ENCODE peak calls at places on chromosomes 3 and 15, in ten cellular contexts. One of them, this sample, is unnamed.

GRCh38 chr15:81492303-81492702 is 118.3 kb upstream of the TMC3 start:
- DNase-seq in spleen: no peak
- DNase-seq in adrenal gland: no peak
- DNase-seq in transverse colon: no peak
- DNase-seq in K562: no peak
- DNase-seq in sigmoid colon: no peak
- DNase-seq in HCT116: no peak
- DNase-seq in ovary: no peak
- DNase-seq in right lobe of liver: no peak
- DNase-seq in esophagus muscularis mucosa: no peak
- DNase-seq in this sample: no peak

GRCh38 chr3:55668359-55668758 is 181.3 kb upstream of the WNT5A start:
- DNase-seq in spleen: no peak
- DNase-seq in adrenal gland: no peak
- DNase-seq in transverse colon: no peak
- DNase-seq in K562: no peak
- DNase-seq in sigmoid colon: no peak
- DNase-seq in HCT116: no peak
- DNase-seq in ovary: no peak
- DNase-seq in right lobe of liver: no peak
- DNase-seq in esophagus muscularis mucosa: no peak
- DNase-seq in this sample: no peak

GRCh38 chr3:58013973-58014649 is 5.9 kb downstream of the FLNB start:
- DNase-seq in spleen: no peak
- DNase-seq in adrenal gland: no peak
- DNase-seq in transverse colon: peak; percentile 30
- DNase-seq in K562: no peak
- DNase-seq in sigmoid colon: peak; percentile 80
- DNase-seq in HCT116: no peak
- DNase-seq in ovary: peak; percentile 77
- DNase-seq in right lobe of liver: no peak
- DNase-seq in esophagus muscularis mucosa: no peak
- DNase-seq in this sample: no peak

GRCh38 chr3:34260266-34260990 is 462.0 kb downstream of the PDCD6IP start:
- DNase-seq in spleen: no peak
- DNase-seq in adrenal gland: peak; percentile 36
- DNase-seq in transverse colon: peak; percentile 68
- DNase-seq in K562: peak; percentile 52
- DNase-seq in sigmoid colon: no peak
- DNase-seq in HCT116: peak; percentile 16
- DNase-seq in ovary: peak; percentile 41
- DNase-seq in right lobe of liver: peak; percentile 48
- DNase-seq in esophagus muscularis mucosa: no peak
- DNase-seq in this sample: no peak

GRCh38 chr3:193921480-193921879 is 214.5 kb upstream of the HES1 start:
- DNase-seq in spleen: no peak
- DNase-seq in adrenal gland: no peak
- DNase-seq in transverse colon: no peak
- DNase-seq in K562: no peak
- DNase-seq in sigmoid colon: no peak
- DNase-seq in HCT116: no peak
- DNase-seq in ovary: no peak
- DNase-seq in right lobe of liver: no peak
- DNase-seq in esophagus muscularis mucosa: no peak
- DNase-seq in this sample: no peak

GRCh38 chr15:56767315-56767714 is 34.0 kb upstream of the ZNF280D start:
- DNase-seq in spleen: no peak
- DNase-seq in adrenal gland: no peak
- DNase-seq in transverse colon: no peak
- DNase-seq in K562: no peak
- DNase-seq in sigmoid colon: no peak
- DNase-seq in HCT116: no peak
- DNase-seq in ovary: no peak
- DNase-seq in right lobe of liver: no peak
- DNase-seq in esophagus muscularis mucosa: no peak
- DNase-seq in this sample: no peak

GRCh38 chr3:100002599-100003350 is 111.5 kb downstream of the FILIP1L start:
- DNase-seq in spleen: no peak
- DNase-seq in adrenal gland: peak; percentile 49
- DNase-seq in transverse colon: peak; percentile 49
- DNase-seq in K562: no peak
- DNase-seq in sigmoid colon: peak; percentile 60
- DNase-seq in HCT116: peak; percentile 79
- DNase-seq in ovary: no peak
- DNase-seq in right lobe of liver: no peak
- DNase-seq in esophagus muscularis mucosa: no peak
- DNase-seq in this sample: no peak

GRCh38 chr3:50405249-50405648 is 45.9 kb upstream of the TMEM115 start:
- DNase-seq in spleen: no peak
- DNase-seq in adrenal gland: no peak
- DNase-seq in transverse colon: no peak
- DNase-seq in K562: peak; percentile 69
- DNase-seq in sigmoid colon: no peak
- DNase-seq in HCT116: no peak
- DNase-seq in ovary: no peak
- DNase-seq in right lobe of liver: no peak
- DNase-seq in esophagus muscularis mucosa: no peak
- DNase-seq in this sample: no peak

GRCh38 chr3:151708868-151709267 is 24.9 kb upstream of the AADACL2 start:
- DNase-seq in spleen: no peak
- DNase-seq in adrenal gland: no peak
- DNase-seq in transverse colon: no peak
- DNase-seq in K562: no peak
- DNase-seq in sigmoid colon: no peak
- DNase-seq in HCT116: no peak
- DNase-seq in ovary: no peak
- DNase-seq in right lobe of liver: no peak
- DNase-seq in esophagus muscularis mucosa: no peak
- DNase-seq in this sample: no peak

GRCh38 chr3:85821130-85821756 is 862.5 kb downstream of the CADM2 start:
- DNase-seq in spleen: no peak
- DNase-seq in adrenal gland: no peak
- DNase-seq in transverse colon: peak; percentile 17
- DNase-seq in K562: no peak
- DNase-seq in sigmoid colon: no peak
- DNase-seq in HCT116: no peak
- DNase-seq in ovary: no peak
- DNase-seq in right lobe of liver: no peak
- DNase-seq in esophagus muscularis mucosa: no peak
- DNase-seq in this sample: no peak

GRCh38 chr15:51801391-51801835 is 28.0 kb upstream of the TMOD3 start:
- DNase-seq in spleen: no peak
- DNase-seq in adrenal gland: peak; percentile 26
- DNase-seq in transverse colon: no peak
- DNase-seq in K562: peak; percentile 34
- DNase-seq in sigmoid colon: no peak
- DNase-seq in HCT116: peak; percentile 33
- DNase-seq in ovary: no peak
- DNase-seq in right lobe of liver: peak; percentile 54
- DNase-seq in esophagus muscularis mucosa: no peak
- DNase-seq in this sample: no peak

GRCh38 chr3:11288786-11289637 is 16.8 kb downstream of the ATG7 start:
- DNase-seq in spleen: no peak
- DNase-seq in adrenal gland: no peak
- DNase-seq in transverse colon: no peak
- DNase-seq in K562: peak; percentile 32
- DNase-seq in sigmoid colon: no peak
- DNase-seq in HCT116: peak; percentile 18
- DNase-seq in ovary: no peak
- DNase-seq in right lobe of liver: no peak
- DNase-seq in esophagus muscularis mucosa: no peak
- DNase-seq in this sample: no peak

GRCh38 chr3:52526151-52526561 is 7.5 kb downstream of the NT5DC2 start:
- DNase-seq in spleen: peak; percentile 54
- DNase-seq in adrenal gland: no peak
- DNase-seq in transverse colon: no peak
- DNase-seq in K562: no peak
- DNase-seq in sigmoid colon: peak; percentile 53
- DNase-seq in HCT116: no peak
- DNase-seq in ovary: peak; percentile 36
- DNase-seq in right lobe of liver: no peak
- DNase-seq in esophagus muscularis mucosa: no peak
- DNase-seq in this sample: peak; percentile 83

GRCh38 chr3:169026543-169027181 is 636.9 kb downstream of the MECOM start:
- DNase-seq in spleen: no peak
- DNase-seq in adrenal gland: no peak
- DNase-seq in transverse colon: no peak
- DNase-seq in K562: no peak
- DNase-seq in sigmoid colon: no peak
- DNase-seq in HCT116: peak; percentile 26
- DNase-seq in ovary: no peak
- DNase-seq in right lobe of liver: no peak
- DNase-seq in esophagus muscularis mucosa: no peak
- DNase-seq in this sample: no peak

GRCh38 chr3:83953417-83954089 is 1005.2 kb upstream of the CADM2 start:
- DNase-seq in spleen: no peak
- DNase-seq in adrenal gland: no peak
- DNase-seq in transverse colon: no peak
- DNase-seq in K562: no peak
- DNase-seq in sigmoid colon: no peak
- DNase-seq in HCT116: no peak
- DNase-seq in ovary: no peak
- DNase-seq in right lobe of liver: no peak
- DNase-seq in esophagus muscularis mucosa: no peak
- DNase-seq in this sample: no peak

GRCh38 chr15:93366387-93367100 is 277.5 kb upstream of the RGMA start:
- DNase-seq in spleen: no peak
- DNase-seq in adrenal gland: no peak
- DNase-seq in transverse colon: no peak
- DNase-seq in K562: no peak
- DNase-seq in sigmoid colon: no peak
- DNase-seq in HCT116: no peak
- DNase-seq in ovary: no peak
- DNase-seq in right lobe of liver: no peak
- DNase-seq in esophagus muscularis mucosa: no peak
- DNase-seq in this sample: no peak

GRCh38 chr3:195259564-195260285 is 11.2 kb downstream of the XXYLT1 start:
- DNase-seq in spleen: peak; percentile 97
- DNase-seq in adrenal gland: peak; percentile 87
- DNase-seq in transverse colon: peak; percentile 93
- DNase-seq in K562: peak; percentile 96
- DNase-seq in sigmoid colon: peak; percentile 98
- DNase-seq in HCT116: peak; percentile 63
- DNase-seq in ovary: peak; percentile 95
- DNase-seq in right lobe of liver: peak; percentile 91
- DNase-seq in esophagus muscularis mucosa: peak; percentile 98
- DNase-seq in this sample: peak; percentile 89
- TF ChIP-seq POLR2A in spleen: peak; percentile 18
- TF ChIP-seq POLR2A in adrenal gland: peak; percentile 66
- TF ChIP-seq POLR2A in transverse colon: peak; percentile 52
- TF ChIP-seq POLR2A in K562: no peak
- TF ChIP-seq POLR2A in sigmoid colon: peak; percentile 65
- TF ChIP-seq POLR2A in HCT116: no peak
- TF ChIP-seq POLR2A in ovary: peak; percentile 85
- TF ChIP-seq POLR2A in right lobe of liver: peak; percentile 63
- TF ChIP-seq POLR2A in esophagus muscularis mucosa: no peak
- TF ChIP-seq POLR2A in this sample: no peak

GRCh38 chr15:44157679-44158078 is 37.4 kb downstream of the FRMD5 start:
- DNase-seq in spleen: no peak
- DNase-seq in adrenal gland: no peak
- DNase-seq in transverse colon: no peak
- DNase-seq in K562: no peak
- DNase-seq in sigmoid colon: no peak
- DNase-seq in HCT116: peak; percentile 96
- DNase-seq in ovary: no peak
- DNase-seq in right lobe of liver: no peak
- DNase-seq in esophagus muscularis mucosa: no peak
- DNase-seq in this sample: no peak
- H3K4me3 ChIP-seq in spleen: no peak overlapping the region
- H3K4me3 ChIP-seq in adrenal gland: no peak overlapping the region
- H3K4me3 ChIP-seq in transverse colon: no peak overlapping the region
- H3K4me3 ChIP-seq in K562: no peak overlapping the region
- H3K4me3 ChIP-seq in sigmoid colon: no peak overlapping the region
- H3K4me3 ChIP-seq in HCT116: peak overlapping the region; percentile 39
- H3K4me3 ChIP-seq in ovary: no peak overlapping the region
- H3K4me3 ChIP-seq in right lobe of liver: no peak overlapping the region
- H3K4me3 ChIP-seq in esophagus muscularis mucosa: no peak overlapping the region
- H3K4me3 ChIP-seq in this sample: no peak overlapping the region

GRCh38 chr15:71109130-71109529 is 6.1 kb upstream of the THSD4 start:
- DNase-seq in spleen: no peak
- DNase-seq in adrenal gland: no peak
- DNase-seq in transverse colon: no peak
- DNase-seq in K562: no peak
- DNase-seq in sigmoid colon: peak; percentile 2
- DNase-seq in HCT116: no peak
- DNase-seq in ovary: no peak
- DNase-seq in right lobe of liver: no peak
- DNase-seq in esophagus muscularis mucosa: no peak
- DNase-seq in this sample: no peak
- TF ChIP-seq CTCF in spleen: no peak
- TF ChIP-seq CTCF in adrenal gland: peak; percentile 33
- TF ChIP-seq CTCF in transverse colon: no peak
- TF ChIP-seq CTCF in K562: no peak
- TF ChIP-seq CTCF in sigmoid colon: no peak
- TF ChIP-seq CTCF in HCT116: no peak
- TF ChIP-seq CTCF in ovary: no peak
- TF ChIP-seq CTCF in right lobe of liver: no peak
- TF ChIP-seq CTCF in esophagus muscularis mucosa: no peak
- TF ChIP-seq CTCF in this sample: no peak

GRCh38 chr3:111978833-111979688 is at the start of gene ABHD10:
- DNase-seq in spleen: peak; percentile 99
- DNase-seq in adrenal gland: peak; percentile 98
- DNase-seq in transverse colon: peak; percentile 97
- DNase-seq in K562: peak; percentile 77
- DNase-seq in sigmoid colon: peak; percentile 98
- DNase-seq in HCT116: peak; percentile 100
- DNase-seq in ovary: peak; percentile 97
- DNase-seq in right lobe of liver: peak; percentile 98
- DNase-seq in esophagus muscularis mucosa: peak; percentile 97
- DNase-seq in this sample: peak; percentile 95
- TF ChIP-seq POLR2A in spleen: peak; percentile 91
- TF ChIP-seq POLR2A in adrenal gland: peak; percentile 88
- TF ChIP-seq POLR2A in transverse colon: peak; percentile 91
- TF ChIP-seq POLR2A in K562: peak; percentile 88
- TF ChIP-seq POLR2A in sigmoid colon: peak; percentile 83
- TF ChIP-seq POLR2A in HCT116: peak; percentile 89
- TF ChIP-seq POLR2A in ovary: peak; percentile 88
- TF ChIP-seq POLR2A in right lobe of liver: peak; percentile 91
- TF ChIP-seq POLR2A in esophagus muscularis mucosa: peak; percentile 64
- TF ChIP-seq POLR2A in this sample: no peak

This sample was measured in lower leg skin.